ENCODE peak calls at places on chromosome 13, in seven cellular contexts. One of them, this sample, is unnamed.

GRCh38 chr13:111007209-111007608 is 92.3 kb upstream of the ANKRD10 start:
- DNase-seq in adrenal gland: no peak
- DNase-seq in fibroblast of lung: no peak
- DNase-seq in AG09309: no peak
- DNase-seq in HFF-Myc: no peak
- DNase-seq in stomach: no peak
- DNase-seq in RWPE1: no peak
- DNase-seq in this sample: no peak

GRCh38 chr13:22980936-22981335 is 199.8 kb upstream of the SGCG start:
- DNase-seq in adrenal gland: no peak
- DNase-seq in fibroblast of lung: no peak
- DNase-seq in AG09309: no peak
- DNase-seq in HFF-Myc: no peak
- DNase-seq in stomach: no peak
- DNase-seq in RWPE1: no peak
- DNase-seq in this sample: no peak

GRCh38 chr13:67223024-67223423 is 7.1 kb downstream of the PCDH9 start:
- DNase-seq in adrenal gland: no peak
- DNase-seq in fibroblast of lung: peak
- DNase-seq in AG09309: no peak
- DNase-seq in HFF-Myc: no peak
- DNase-seq in stomach: no peak
- DNase-seq in RWPE1: no peak
- DNase-seq in this sample: no peak

GRCh38 chr13:45482571-45483173 is 17.9 kb downstream of the COG3 start:
- DNase-seq in adrenal gland: no peak
- DNase-seq in fibroblast of lung: peak
- DNase-seq in AG09309: no peak
- DNase-seq in HFF-Myc: no peak
- DNase-seq in stomach: no peak
- DNase-seq in RWPE1: peak
- DNase-seq in this sample: no peak

GRCh38 chr13:98222081-98222554 is 45.0 kb upstream of the RNF113B start:
- DNase-seq in adrenal gland: no peak
- DNase-seq in fibroblast of lung: no peak
- DNase-seq in AG09309: no peak
- DNase-seq in HFF-Myc: no peak
- DNase-seq in stomach: peak
- DNase-seq in RWPE1: no peak
- DNase-seq in this sample: no peak

GRCh38 chr13:40336228-40337221 is 329.9 kb downstream of the FOXO1 start:
- DNase-seq in adrenal gland: no peak
- DNase-seq in fibroblast of lung: no peak
- DNase-seq in AG09309: no peak
- DNase-seq in HFF-Myc: no peak
- DNase-seq in stomach: peak
- DNase-seq in RWPE1: no peak
- DNase-seq in this sample: no peak

GRCh38 chr13:105327727-105328126 is 1207.7 kb downstream of the EFNB2 start:
- DNase-seq in adrenal gland: no peak
- DNase-seq in fibroblast of lung: peak
- DNase-seq in AG09309: no peak
- DNase-seq in HFF-Myc: no peak
- DNase-seq in stomach: no peak
- DNase-seq in RWPE1: no peak
- DNase-seq in this sample: no peak

GRCh38 chr13:33761744-33762143 is 56.2 kb upstream of the RFC3 start:
- DNase-seq in adrenal gland: peak
- DNase-seq in fibroblast of lung: no peak
- DNase-seq in AG09309: no peak
- DNase-seq in HFF-Myc: no peak
- DNase-seq in stomach: no peak
- DNase-seq in RWPE1: peak
- DNase-seq in this sample: no peak

GRCh38 chr13:34085199-34085598 is 267.2 kb downstream of the RFC3 start:
- DNase-seq in adrenal gland: no peak
- DNase-seq in fibroblast of lung: no peak
- DNase-seq in AG09309: no peak
- DNase-seq in HFF-Myc: no peak
- DNase-seq in stomach: no peak
- DNase-seq in RWPE1: no peak
- DNase-seq in this sample: no peak

GRCh38 chr13:24746618-24747247 is 17.2 kb upstream of the RNF17 start:
- DNase-seq in adrenal gland: no peak
- DNase-seq in fibroblast of lung: no peak
- DNase-seq in AG09309: no peak
- DNase-seq in HFF-Myc: no peak
- DNase-seq in stomach: no peak
- DNase-seq in RWPE1: no peak
- DNase-seq in this sample: no peak

GRCh38 chr13:96279904-96280303 is 190.0 kb downstream of the HS6ST3 start:
- DNase-seq in adrenal gland: no peak
- DNase-seq in fibroblast of lung: no peak
- DNase-seq in AG09309: no peak
- DNase-seq in HFF-Myc: no peak
- DNase-seq in stomach: no peak
- DNase-seq in RWPE1: no peak
- DNase-seq in this sample: no peak

GRCh38 chr13:30734434-30734833 is 909 bp upstream of the ALOX5AP start:
- DNase-seq in adrenal gland: no peak
- DNase-seq in fibroblast of lung: peak
- DNase-seq in AG09309: no peak
- DNase-seq in HFF-Myc: no peak
- DNase-seq in stomach: no peak
- DNase-seq in RWPE1: peak
- DNase-seq in this sample: no peak

GRCh38 chr13:98297043-98297442 is 120.0 kb upstream of the RNF113B start:
- DNase-seq in adrenal gland: no peak
- DNase-seq in fibroblast of lung: no peak
- DNase-seq in AG09309: no peak
- DNase-seq in HFF-Myc: no peak
- DNase-seq in stomach: no peak
- DNase-seq in RWPE1: no peak
- DNase-seq in this sample: no peak

GRCh38 chr13:49637989-49638388 is 9.7 kb downstream of the ARL11 start:
- DNase-seq in adrenal gland: no peak
- DNase-seq in fibroblast of lung: no peak
- DNase-seq in AG09309: no peak
- DNase-seq in HFF-Myc: no peak
- DNase-seq in stomach: no peak
- DNase-seq in RWPE1: no peak
- DNase-seq in this sample: no peak

GRCh38 chr13:83730674-83731073 is 151.6 kb downstream of the SLITRK1 start:
- DNase-seq in adrenal gland: no peak
- DNase-seq in fibroblast of lung: no peak
- DNase-seq in AG09309: no peak
- DNase-seq in HFF-Myc: no peak
- DNase-seq in stomach: no peak
- DNase-seq in RWPE1: no peak
- DNase-seq in this sample: no peak

GRCh38 chr13:49436890-49437289 is 7.0 kb downstream of the CAB39L start:
- DNase-seq in adrenal gland: peak
- DNase-seq in fibroblast of lung: peak
- DNase-seq in AG09309: no peak
- DNase-seq in HFF-Myc: no peak
- DNase-seq in stomach: no peak
- DNase-seq in RWPE1: no peak
- DNase-seq in this sample: no peak

GRCh38 chr13:65613004-65613403 is 1617.1 kb downstream of the PCDH9 start:
- DNase-seq in adrenal gland: no peak
- DNase-seq in fibroblast of lung: no peak
- DNase-seq in AG09309: no peak
- DNase-seq in HFF-Myc: no peak
- DNase-seq in stomach: no peak
- DNase-seq in RWPE1: no peak
- DNase-seq in this sample: no peak

GRCh38 chr13:93174260-93174659 is 52.3 kb upstream of the GPC6 start:
- DNase-seq in adrenal gland: no peak
- DNase-seq in fibroblast of lung: no peak
- DNase-seq in AG09309: no peak
- DNase-seq in HFF-Myc: no peak
- DNase-seq in stomach: no peak
- DNase-seq in RWPE1: no peak
- DNase-seq in this sample: no peak

GRCh38 chr13:93173656-93174055 is 53.0 kb upstream of the GPC6 start:
- DNase-seq in adrenal gland: no peak
- DNase-seq in fibroblast of lung: peak
- DNase-seq in AG09309: no peak
- DNase-seq in HFF-Myc: no peak
- DNase-seq in stomach: no peak
- DNase-seq in RWPE1: no peak
- DNase-seq in this sample: no peak

GRCh38 chr13:93169980-93170379 is 56.6 kb upstream of the GPC6 start:
- DNase-seq in adrenal gland: no peak
- DNase-seq in fibroblast of lung: peak
- DNase-seq in AG09309: peak
- DNase-seq in HFF-Myc: peak
- DNase-seq in stomach: no peak
- DNase-seq in RWPE1: peak
- DNase-seq in this sample: no peak

GRCh38 chr13:93172109-93172508 is 54.5 kb upstream of the GPC6 start:
- DNase-seq in adrenal gland: no peak
- DNase-seq in fibroblast of lung: no peak
- DNase-seq in AG09309: no peak
- DNase-seq in HFF-Myc: no peak
- DNase-seq in stomach: no peak
- DNase-seq in RWPE1: no peak
- DNase-seq in this sample: no peak
- TF ChIP-seq CTCF in adrenal gland: no peak
- TF ChIP-seq CTCF in fibroblast of lung: no peak
- TF ChIP-seq CTCF in AG09309: peak
- TF ChIP-seq CTCF in HFF-Myc: peak
- TF ChIP-seq CTCF in stomach: no peak
- TF ChIP-seq CTCF in RWPE1: no peak
- TF ChIP-seq CTCF in this sample: no peak

GRCh38 chr13:106573279-106573831 is 5.4 kb upstream of the ARGLU1 start:
- DNase-seq in adrenal gland: no peak
- DNase-seq in fibroblast of lung: peak
- DNase-seq in AG09309: peak
- DNase-seq in HFF-Myc: no peak
- DNase-seq in stomach: no peak
- DNase-seq in RWPE1: no peak
- DNase-seq in this sample: no peak

GRCh38 chr13:106567421-106568224 is at the start of gene ARGLU1:
- DNase-seq in adrenal gland: peak
- DNase-seq in fibroblast of lung: peak
- DNase-seq in AG09309: no peak
- DNase-seq in HFF-Myc: no peak
- DNase-seq in stomach: peak
- DNase-seq in RWPE1: peak
- DNase-seq in this sample: peak

GRCh38 chr13:106569233-106570095 is 1.5 kb upstream of the ARGLU1 start:
- DNase-seq in adrenal gland: no peak
- DNase-seq in fibroblast of lung: no peak
- DNase-seq in AG09309: no peak
- DNase-seq in HFF-Myc: no peak
- DNase-seq in stomach: no peak
- DNase-seq in RWPE1: no peak
- DNase-seq in this sample: no peak

GRCh38 chr13:106568225-106569003 is 477 bp upstream of the ARGLU1 start:
- DNase-seq in adrenal gland: no peak
- DNase-seq in fibroblast of lung: no peak
- DNase-seq in AG09309: peak
- DNase-seq in HFF-Myc: peak
- DNase-seq in stomach: no peak
- DNase-seq in RWPE1: no peak
- DNase-seq in this sample: no peak

GRCh38 chr13:106570354-106570822 is 2.5 kb upstream of the ARGLU1 start:
- DNase-seq in adrenal gland: peak
- DNase-seq in fibroblast of lung: peak
- DNase-seq in AG09309: no peak
- DNase-seq in HFF-Myc: no peak
- DNase-seq in stomach: peak
- DNase-seq in RWPE1: peak
- DNase-seq in this sample: peak
- TF ChIP-seq CTCF in adrenal gland: no peak
- TF ChIP-seq CTCF in fibroblast of lung: no peak
- TF ChIP-seq CTCF in AG09309: no peak
- TF ChIP-seq CTCF in HFF-Myc: no peak
- TF ChIP-seq CTCF in stomach: no peak
- TF ChIP-seq CTCF in RWPE1: no peak
- TF ChIP-seq CTCF in this sample: no peak

GRCh38 chr13:32264407-32264806 is 50.8 kb downstream of the ZAR1L start:
- DNase-seq in adrenal gland: peak
- DNase-seq in fibroblast of lung: peak
- DNase-seq in AG09309: no peak
- DNase-seq in HFF-Myc: no peak
- DNase-seq in stomach: peak
- DNase-seq in RWPE1: no peak
- DNase-seq in this sample: no peak

GRCh38 chr13:32272021-32272695 is 43.0 kb downstream of the ZAR1L start:
- DNase-seq in adrenal gland: no peak
- DNase-seq in fibroblast of lung: no peak
- DNase-seq in AG09309: no peak
- DNase-seq in HFF-Myc: no peak
- DNase-seq in stomach: no peak
- DNase-seq in RWPE1: no peak
- DNase-seq in this sample: no peak

GRCh38 chr13:32266130-32266529 is 49.0 kb downstream of the ZAR1L start:
- DNase-seq in adrenal gland: no peak
- DNase-seq in fibroblast of lung: no peak
- DNase-seq in AG09309: no peak
- DNase-seq in HFF-Myc: no peak
- DNase-seq in stomach: no peak
- DNase-seq in RWPE1: no peak
- DNase-seq in this sample: no peak

GRCh38 chr13:32265726-32266125 is 49.4 kb downstream of the ZAR1L start:
- DNase-seq in adrenal gland: no peak
- DNase-seq in fibroblast of lung: no peak
- DNase-seq in AG09309: no peak
- DNase-seq in HFF-Myc: no peak
- DNase-seq in stomach: no peak
- DNase-seq in RWPE1: no peak
- DNase-seq in this sample: no peak

DNA sequence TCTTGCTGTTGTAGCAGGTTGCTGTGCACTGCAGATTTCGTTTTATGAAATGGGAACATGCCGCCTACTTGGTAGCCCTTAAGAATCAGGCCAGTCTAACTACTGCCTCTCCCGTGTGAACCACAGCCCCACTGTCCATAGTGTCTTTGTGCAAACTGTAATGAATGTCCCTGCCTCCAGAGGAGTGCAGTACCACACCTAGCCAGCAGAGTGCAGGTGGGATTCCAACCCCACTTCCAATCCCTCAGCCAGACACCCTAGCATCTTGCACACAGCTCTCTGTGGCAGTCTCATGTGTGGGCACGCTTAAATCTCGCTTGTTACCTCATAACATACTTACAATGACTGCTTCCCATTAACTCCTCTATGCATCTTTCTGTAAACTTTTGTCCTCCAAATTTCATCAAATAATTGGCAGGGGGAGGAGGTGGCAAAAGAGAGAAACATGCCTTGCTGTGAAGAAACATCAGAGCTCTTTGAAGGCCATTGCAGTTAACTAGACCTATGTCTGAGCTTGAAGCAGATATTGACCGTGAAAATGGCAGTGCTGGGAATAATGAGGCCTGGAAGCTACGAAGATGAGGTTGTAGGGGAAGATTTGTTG is 47.2 kb downstream of the ZAR1L start:
- DNase-seq in adrenal gland: no peak
- DNase-seq in fibroblast of lung: no peak
- DNase-seq in AG09309: no peak
- DNase-seq in HFF-Myc: no peak
- DNase-seq in stomach: peak
- DNase-seq in RWPE1: peak
- DNase-seq in this sample: no peak
- TF ChIP-seq CTCF in adrenal gland: no peak
- TF ChIP-seq CTCF in fibroblast of lung: peak
- TF ChIP-seq CTCF in AG09309: peak
- TF ChIP-seq CTCF in HFF-Myc: peak
- TF ChIP-seq CTCF in stomach: peak
- TF ChIP-seq CTCF in RWPE1: peak
- TF ChIP-seq CTCF in this sample: no peak

GRCh38 chr13:80408270-80408669 is 67.3 kb upstream of the SPRY2 start:
- DNase-seq in adrenal gland: no peak
- DNase-seq in fibroblast of lung: no peak
- DNase-seq in AG09309: no peak
- DNase-seq in HFF-Myc: no peak
- DNase-seq in stomach: no peak
- DNase-seq in RWPE1: no peak
- DNase-seq in this sample: no peak
- TF ChIP-seq CTCF in adrenal gland: no peak
- TF ChIP-seq CTCF in fibroblast of lung: no peak
- TF ChIP-seq CTCF in AG09309: no peak
- TF ChIP-seq CTCF in HFF-Myc: no peak
- TF ChIP-seq CTCF in stomach: no peak
- TF ChIP-seq CTCF in RWPE1: no peak
- TF ChIP-seq CTCF in this sample: no peak

This sample was measured in omental fat pad.